ENCODE peak calls at places on chromosome 4, in six cellular contexts. Z, J, M, F, S and T are unnamed samples.

GRCh38 chr4:110854021-110854678 is 231.3 kb upstream of the PITX2 start:
- DNase-seq in Z (no peak), M (no peak), S (peak; percentile 84), F (peak; percentile 93), J (peak; percentile 83), T (no peak)

GRCh38 chr4:151624606-151625565 is 135.9 kb downstream of the GATB start:
- DNase-seq in M (no peak), J (no peak), S (no peak), Z (no peak), F (no peak), T (no peak)

GRCh38 chr4:115332078-115332477 is 218.7 kb upstream of the NDST4 start:
- DNase-seq in Z (no peak), S (no peak), F (peak; percentile 2), J (no peak), M (no peak), T (no peak)

GRCh38 chr4:89509708-89510269 is 202.2 kb upstream of the GPRIN3 start:
- DNase-seq in S (peak; percentile 84), Z (no peak), J (no peak), M (no peak), F (no peak), T (no peak)

GRCh38 chr4:87986508-87986907 is 11.0 kb downstream of the SPP1 start:
- DNase-seq in J (no peak), M (no peak), Z (no peak), F (no peak), S (no peak), T (no peak)

GRCh38 chr4:40992472-40993298 is 221.7 kb downstream of the APBB2 start:
- DNase-seq in J (no peak), M (no peak), S (peak; percentile 88), F (peak; percentile 94), Z (no peak), T (no peak)

GRCh38 chr4:185721949-185722316 is 90.1 kb downstream of the SORBS2 start:
- DNase-seq in J (no peak), F (peak; percentile 33), S (no peak), Z (no peak), M (no peak), T (no peak)

GRCh38 chr4:90127706-90128345 is 632 bp downstream of the CCSER1 start:
- DNase-seq in J (peak; percentile 35), Z (no peak), M (peak; percentile 43), F (peak; percentile 8), S (no peak), T (no peak)

GRCh38 chr4:39104255-39104654 is 42.2 kb downstream of the KLHL5 start:
- DNase-seq in Z (no peak), J (no peak), F (no peak), M (no peak), S (peak; percentile 15), T (no peak)

GRCh38 chr4:1473718-1474117 is 67.5 kb upstream of the NKX1-1 start:
- DNase-seq in S (no peak), M (no peak), F (no peak), Z (peak; percentile 10), J (no peak), T (no peak)

GRCh38 chr4:8201341-8201781 is 2.3 kb downstream of the SH3TC1 start:
- DNase-seq in Z (no peak), S (no peak), M (no peak), F (no peak), J (no peak), T (no peak)

GRCh38 chr4:10063544-10064300 is 42.4 kb upstream of the SLC2A9 start:
- DNase-seq in Z (peak; percentile 82), J (peak; percentile 54), M (peak; percentile 41), S (peak; percentile 70), F (peak; percentile 51), T (peak; percentile 71)

GRCh38 chr4:98659106-98659592 is 738 bp upstream of the TSPAN5 start:
- DNase-seq in F (peak; percentile 66), J (no peak), M (no peak), S (peak; percentile 57), Z (peak; percentile 49), T (no peak)

GRCh38 chr4:56311299-56311975 is 75.9 kb downstream of the AASDH start:
- DNase-seq in S (no peak), M (no peak), J (no peak), F (no peak), Z (no peak), T (no peak)

GRCh38 chr4:39970559-39971270 is 7.0 kb downstream of the PDS5A start:
- DNase-seq in M (no peak), Z (peak; percentile 43), F (no peak), J (peak; percentile 91), S (no peak), T (no peak)

GRCh38 chr4:1720163-1720983 is 750 bp downstream of the TMEM129 start:
- DNase-seq in Z (peak; percentile 54), F (peak; percentile 63), M (peak; percentile 40), J (no peak), S (peak; percentile 28), T (peak; percentile 69)

GRCh38 chr4:86730310-86730709 is 118.9 kb downstream of the SLC10A6 start:
- DNase-seq in J (no peak), F (no peak), Z (peak; percentile 54), M (no peak), S (no peak), T (peak; percentile 59)

GRCh38 chr4:83890816-83891215 is 354.9 kb downstream of the GPAT3 start:
- DNase-seq in S (no peak), Z (no peak), J (peak; percentile 21), M (no peak), F (no peak), T (no peak)

GRCh38 chr4:92235741-92236140 is 68.0 kb upstream of the GRID2 start:
- DNase-seq in S (peak; percentile 17), M (no peak), F (no peak), Z (no peak), J (no peak), T (no peak)

GRCh38 chr4:68250151-68250930 is 4.8 kb upstream of the TMPRSS11B start:
- DNase-seq in J (no peak), M (no peak), S (no peak), Z (no peak), F (no peak), T (no peak)

GRCh38 chr4:13527192-13527982 is 16.9 kb downstream of the NKX3-2 start:
- DNase-seq in Z (no peak), S (no peak), J (no peak), F (no peak), M (no peak), T (no peak)

GRCh38 chr4:132334081-132334480 is 815.0 kb upstream of the PCDH10 start:
- DNase-seq in Z (no peak), F (no peak), M (no peak), S (peak; percentile 3), J (no peak), T (no peak)

GRCh38 chr4:86685401-86685800 is 91.3 kb downstream of the PTPN13 start:
- DNase-seq in Z (no peak), F (peak; percentile 45), S (peak; percentile 12), J (peak; percentile 89), M (no peak), T (no peak)

DNA sequence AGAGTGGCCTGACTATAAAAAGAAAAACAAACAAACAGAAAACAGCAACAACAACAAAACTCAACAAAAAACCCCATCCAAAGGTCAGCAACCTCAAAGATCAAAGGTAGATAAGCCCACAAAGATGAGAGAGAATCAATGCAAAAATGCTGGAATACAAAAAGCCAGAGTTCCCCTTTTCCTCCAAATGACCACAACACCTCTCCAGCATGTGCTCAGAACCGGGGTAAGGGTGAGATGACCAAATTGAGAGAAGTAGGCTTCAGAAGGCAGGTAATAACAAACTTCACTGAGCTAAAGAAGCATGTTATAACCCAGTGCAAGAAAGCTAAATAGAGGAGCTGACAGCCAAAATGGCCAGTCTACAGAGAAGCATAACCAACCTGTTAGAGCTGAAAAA is 43.5 kb upstream of the ANTXR2 start:
- DNase-seq in F (no peak), Z (no peak), S (no peak), M (no peak), J (no peak), T (no peak)
- H3K14ac ChIP-seq in F (no peak overlapping the region), Z (no peak overlapping the region), S (no peak overlapping the region), M (no peak overlapping the region), J (no peak overlapping the region), T (no peak overlapping the region)

GRCh38 chr4:157895205-157895604 is 277.6 kb downstream of the GASK1B start:
- DNase-seq in J (no peak), S (no peak), F (no peak), Z (peak; percentile 29), M (no peak), T (no peak)

GRCh38 chr4:157897971-157898370 is 274.9 kb downstream of the GASK1B start:
- DNase-seq in J (no peak), Z (no peak), M (no peak), S (no peak), F (no peak), T (no peak)

GRCh38 chr4:157896726-157897125 is 276.1 kb downstream of the GASK1B start:
- DNase-seq in S (no peak), J (no peak), M (no peak), F (no peak), Z (no peak), T (no peak)

GRCh38 chr4:157898836-157899605 is 273.8 kb downstream of the GASK1B start:
- DNase-seq in S (no peak), Z (no peak), J (no peak), F (no peak), M (no peak), T (no peak)
- H3K14ac ChIP-seq in S (no peak overlapping the region), Z (no peak overlapping the region), J (no peak overlapping the region), F (no peak overlapping the region), M (no peak overlapping the region), T (no peak overlapping the region)

DNA sequence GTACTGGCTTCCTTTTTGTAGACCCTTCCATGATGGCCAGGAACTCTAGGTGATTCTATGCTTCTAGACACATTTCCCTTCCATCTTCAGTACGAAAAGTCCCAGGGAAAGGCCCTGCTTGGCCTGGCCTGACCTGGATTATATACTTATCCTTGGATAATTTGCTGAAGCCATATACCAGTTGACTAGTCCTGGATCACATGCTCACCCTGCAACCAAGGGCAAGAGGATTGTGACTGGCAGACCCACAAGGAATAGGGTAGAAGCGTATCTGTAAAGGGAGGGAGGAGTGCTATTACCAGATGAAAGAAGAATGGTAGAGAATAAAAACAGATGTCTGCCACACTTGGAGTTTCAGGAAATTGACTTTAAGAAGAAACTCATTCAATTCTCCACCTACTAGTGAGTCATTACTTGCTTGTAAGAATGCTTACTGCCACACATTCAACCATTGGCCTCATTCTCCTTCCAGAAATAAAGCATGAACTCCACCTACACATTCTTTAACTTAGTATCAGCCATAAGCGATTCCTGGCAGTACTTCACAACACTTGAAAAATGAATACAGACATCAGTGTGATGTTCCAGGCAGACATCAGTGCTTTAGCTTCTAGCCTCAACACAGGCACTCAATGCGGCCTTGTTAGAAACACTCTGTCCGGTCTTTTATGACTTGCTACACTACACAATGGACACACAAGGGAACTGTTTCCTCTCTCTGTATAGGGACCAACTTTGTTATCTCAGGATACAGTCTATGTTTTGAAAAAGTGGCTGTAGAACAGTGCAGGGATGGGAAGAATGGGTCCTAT is 141.8 kb downstream of the CBR4 start:
- DNase-seq in Z (no peak), F (peak; percentile 82), J (no peak), S (peak; percentile 95), M (no peak), T (no peak)
- H3K14ac ChIP-seq in Z (no peak overlapping the region), F (no peak overlapping the region), J (no peak overlapping the region), S (peak overlapping the region; percentile 95), M (no peak overlapping the region), T (no peak overlapping the region)

GRCh38 chr4:170529760-170530440 is 440.1 kb upstream of the AADAT start:
- DNase-seq in J (no peak), F (no peak), Z (no peak), S (no peak), M (no peak), T (no peak)
- H3K14ac ChIP-seq in J (no peak overlapping the region), F (no peak overlapping the region), Z (no peak overlapping the region), S (no peak overlapping the region), M (no peak overlapping the region), T (no peak overlapping the region)